ENCODE peak calls at places on chromosomes 16 and 17, in four cellular contexts. One of them, this sample, is unnamed.
A peak's percentile ranks its signal among the peaks of the same experiment; 100 is the strongest.

GRCh38 chr16:19437280-19437679 is 19.6 kb downstream of the TMC5 start:
- DNase-seq in A673: no peak
- DNase-seq in tibial artery: no peak
- DNase-seq in nephron progenitor cell: no peak
- DNase-seq in this sample: no peak

GRCh38 chr17:33868899-33869298 is 386.2 kb upstream of the CCL2 start:
- DNase-seq in A673: no peak
- DNase-seq in tibial artery: no peak
- DNase-seq in nephron progenitor cell: no peak
- DNase-seq in this sample: no peak

GRCh38 chr17:60766778-60767190 is 89.1 kb downstream of the BCAS3 start:
- DNase-seq in A673: no peak
- DNase-seq in tibial artery: no peak
- DNase-seq in nephron progenitor cell: no peak
- DNase-seq in this sample: no peak

GRCh38 chr17:81396278-81396721 is 1.0 kb downstream of the BAHCC1 start:
- DNase-seq in A673: peak; percentile 67
- DNase-seq in tibial artery: no peak
- DNase-seq in nephron progenitor cell: peak; percentile 49
- DNase-seq in this sample: no peak

GRCh38 chr16:85535352-85536072 is 77.6 kb upstream of the GSE1 start:
- DNase-seq in A673: no peak
- DNase-seq in tibial artery: no peak
- DNase-seq in nephron progenitor cell: no peak
- DNase-seq in this sample: no peak

GRCh38 chr17:2212328-2212981 is 91.1 kb downstream of the SMG6 start:
- DNase-seq in A673: no peak
- DNase-seq in tibial artery: peak; percentile 84
- DNase-seq in nephron progenitor cell: no peak
- DNase-seq in this sample: no peak

GRCh38 chr17:42288985-42289862 is 926 bp downstream of the STAT5A start:
- DNase-seq in A673: no peak
- DNase-seq in tibial artery: no peak
- DNase-seq in nephron progenitor cell: no peak
- DNase-seq in this sample: no peak

GRCh38 chr17:33945641-33946546 is 309.2 kb upstream of the CCL2 start:
- DNase-seq in A673: no peak
- DNase-seq in tibial artery: no peak
- DNase-seq in nephron progenitor cell: no peak
- DNase-seq in this sample: no peak

GRCh38 chr17:56675876-56676660 is 82.6 kb downstream of the NOG start:
- DNase-seq in A673: no peak
- DNase-seq in tibial artery: no peak
- DNase-seq in nephron progenitor cell: no peak
- DNase-seq in this sample: no peak

GRCh38 chr17:42438600-42439567 is 15.8 kb upstream of the CAVIN1 start:
- DNase-seq in A673: no peak
- DNase-seq in tibial artery: no peak
- DNase-seq in nephron progenitor cell: peak; percentile 22
- DNase-seq in this sample: no peak

GRCh38 chr17:78993981-78994671 is 14.4 kb upstream of the LGALS3BP start:
- DNase-seq in A673: no peak
- DNase-seq in tibial artery: peak; percentile 17
- DNase-seq in nephron progenitor cell: no peak
- DNase-seq in this sample: no peak

GRCh38 chr17:41645371-41646063 is 21.1 kb upstream of the KRT17 start:
- DNase-seq in A673: no peak
- DNase-seq in tibial artery: no peak
- DNase-seq in nephron progenitor cell: no peak
- DNase-seq in this sample: no peak

GRCh38 chr17:78184868-78185267 is 2.0 kb downstream of the TK1 start:
- DNase-seq in A673: no peak
- DNase-seq in tibial artery: no peak
- DNase-seq in nephron progenitor cell: peak; percentile 30
- DNase-seq in this sample: no peak

GRCh38 chr17:3447625-3448024 is 14.0 kb upstream of the OR1E2 start:
- DNase-seq in A673: peak; percentile 10
- DNase-seq in tibial artery: no peak
- DNase-seq in nephron progenitor cell: no peak
- DNase-seq in this sample: no peak

GRCh38 chr16:50712568-50712914 is 19.1 kb downstream of the NOD2 start:
- DNase-seq in A673: peak; percentile 33
- DNase-seq in tibial artery: no peak
- DNase-seq in nephron progenitor cell: no peak
- DNase-seq in this sample: no peak

GRCh38 chr17:40497704-40498103 is 3.7 kb downstream of the TNS4 start:
- DNase-seq in A673: no peak
- DNase-seq in tibial artery: no peak
- DNase-seq in nephron progenitor cell: no peak
- DNase-seq in this sample: peak; percentile 6

GRCh38 chr16:74092336-74092735 is 204.3 kb upstream of the PSMD7 start:
- DNase-seq in A673: peak; percentile 64
- DNase-seq in tibial artery: no peak
- DNase-seq in nephron progenitor cell: no peak
- DNase-seq in this sample: no peak

GRCh38 chr16:16003719-16004313 is 54.4 kb downstream of the ABCC1 start:
- DNase-seq in A673: no peak
- DNase-seq in tibial artery: no peak
- DNase-seq in nephron progenitor cell: no peak
- DNase-seq in this sample: no peak

GRCh38 chr16:28477311-28477920 is 5.3 kb upstream of the NPIPB7 start:
- DNase-seq in A673: no peak
- DNase-seq in tibial artery: no peak
- DNase-seq in nephron progenitor cell: no peak
- DNase-seq in this sample: no peak

GRCh38 chr16:15404792-15405191 is 9.2 kb downstream of the MPV17L start:
- DNase-seq in A673: no peak
- DNase-seq in tibial artery: peak; percentile 65
- DNase-seq in nephron progenitor cell: no peak
- DNase-seq in this sample: peak; percentile 71

GRCh38 chr17:74566132-74566753 is 1.1 kb downstream of the CD300H start:
- DNase-seq in A673: peak; percentile 58
- DNase-seq in tibial artery: peak; percentile 35
- DNase-seq in nephron progenitor cell: peak; percentile 59
- DNase-seq in this sample: no peak

GRCh38 chr16:14321542-14321941 is 250.4 kb downstream of the MRTFB start:
- DNase-seq in A673: no peak
- DNase-seq in tibial artery: no peak
- DNase-seq in nephron progenitor cell: no peak
- DNase-seq in this sample: no peak

GRCh38 chr17:1943432-1943802 is 81.7 kb downstream of the RTN4RL1 start:
- DNase-seq in A673: no peak
- DNase-seq in tibial artery: no peak
- DNase-seq in nephron progenitor cell: no peak
- DNase-seq in this sample: no peak

GRCh38 chr17:56815711-56816110 is 18.0 kb downstream of the C17orf67 start:
- DNase-seq in A673: no peak
- DNase-seq in tibial artery: no peak
- DNase-seq in nephron progenitor cell: no peak
- DNase-seq in this sample: no peak

GRCh38 chr17:82737981-82738877 is 2.8 kb downstream of the FN3K start:
- DNase-seq in A673: no peak
- DNase-seq in tibial artery: no peak
- DNase-seq in nephron progenitor cell: no peak
- DNase-seq in this sample: no peak

GRCh38 chr16:52450906-52451305 is 96.0 kb downstream of the TOX3 start:
- DNase-seq in A673: peak; percentile 88
- DNase-seq in tibial artery: no peak
- DNase-seq in nephron progenitor cell: no peak
- DNase-seq in this sample: no peak

GRCh38 chr17:81000631-81001357 is 9.2 kb downstream of the CHMP6 start:
- DNase-seq in A673: no peak
- DNase-seq in tibial artery: no peak
- DNase-seq in nephron progenitor cell: no peak
- DNase-seq in this sample: peak; percentile 37

GRCh38 chr16:86089986-86090385 is 191.0 kb downstream of the IRF8 start:
- DNase-seq in A673: no peak
- DNase-seq in tibial artery: no peak
- DNase-seq in nephron progenitor cell: no peak
- DNase-seq in this sample: no peak

GRCh38 chr17:48615212-48615962 is at the start of gene HOXB8:
- DNase-seq in A673: peak; percentile 86
- DNase-seq in tibial artery: no peak
- DNase-seq in nephron progenitor cell: peak; percentile 53
- DNase-seq in this sample: no peak

GRCh38 chr17:41917957-41918391 is 777 bp downstream of the ACLY start:
- DNase-seq in A673: peak; percentile 30
- DNase-seq in tibial artery: peak; percentile 32
- DNase-seq in nephron progenitor cell: peak; percentile 38
- DNase-seq in this sample: no peak

GRCh38 chr17:80941171-80941570 is 50.5 kb upstream of the CHMP6 start:
- DNase-seq in A673: no peak
- DNase-seq in tibial artery: peak; percentile 9
- DNase-seq in nephron progenitor cell: no peak
- DNase-seq in this sample: peak; percentile 22

DNA sequence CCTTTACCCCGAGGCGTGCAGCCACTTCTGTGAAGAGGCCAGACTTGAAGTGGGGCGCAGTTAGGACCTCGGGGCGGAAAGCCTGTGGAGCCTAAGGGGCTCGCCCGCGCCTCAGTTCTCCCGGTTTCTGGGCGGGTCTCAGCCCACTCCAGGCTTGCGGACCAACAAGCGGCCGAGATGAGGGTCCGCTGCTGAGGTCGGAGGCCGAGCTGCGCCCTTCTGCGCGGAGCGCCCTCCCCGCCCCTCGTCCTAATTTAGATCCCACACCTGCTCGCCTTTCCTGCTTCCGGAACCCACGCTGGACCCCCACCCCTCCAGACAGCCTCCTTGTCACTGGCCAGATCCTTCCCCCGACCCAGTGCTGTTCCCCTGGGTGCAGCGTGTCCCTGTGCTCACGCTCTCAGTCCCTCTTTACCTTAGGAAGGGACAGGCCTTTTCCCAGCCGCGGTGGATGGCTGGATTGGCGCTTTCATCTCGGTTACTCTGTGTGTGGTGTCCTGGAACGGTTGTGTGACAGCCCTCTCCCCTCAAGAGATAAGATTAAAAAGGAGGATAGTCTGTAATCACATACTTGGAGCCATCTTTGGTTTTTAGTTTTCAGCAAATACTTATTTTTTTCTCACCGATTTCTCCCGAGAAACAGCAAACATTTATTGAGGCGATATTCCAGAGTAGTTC is 933 bp upstream of the ATXN7L3 start:
- DNase-seq in A673: no peak
- DNase-seq in tibial artery: no peak
- DNase-seq in nephron progenitor cell: no peak
- DNase-seq in this sample: no peak
- TF ChIP-seq CTCF in A673: no peak
- TF ChIP-seq CTCF in tibial artery: no peak
- TF ChIP-seq CTCF in nephron progenitor cell: no peak
- TF ChIP-seq CTCF in this sample: no peak

GRCh38 chr17:8176197-8176940 is at the start of gene TMEM107:
- DNase-seq in A673: peak; percentile 94
- DNase-seq in tibial artery: peak; percentile 87
- DNase-seq in nephron progenitor cell: peak; percentile 91
- DNase-seq in this sample: peak; percentile 81
- TF ChIP-seq CTCF in A673: peak; percentile 15
- TF ChIP-seq CTCF in tibial artery: no peak
- TF ChIP-seq CTCF in nephron progenitor cell: no peak
- TF ChIP-seq CTCF in this sample: no peak

DNA sequence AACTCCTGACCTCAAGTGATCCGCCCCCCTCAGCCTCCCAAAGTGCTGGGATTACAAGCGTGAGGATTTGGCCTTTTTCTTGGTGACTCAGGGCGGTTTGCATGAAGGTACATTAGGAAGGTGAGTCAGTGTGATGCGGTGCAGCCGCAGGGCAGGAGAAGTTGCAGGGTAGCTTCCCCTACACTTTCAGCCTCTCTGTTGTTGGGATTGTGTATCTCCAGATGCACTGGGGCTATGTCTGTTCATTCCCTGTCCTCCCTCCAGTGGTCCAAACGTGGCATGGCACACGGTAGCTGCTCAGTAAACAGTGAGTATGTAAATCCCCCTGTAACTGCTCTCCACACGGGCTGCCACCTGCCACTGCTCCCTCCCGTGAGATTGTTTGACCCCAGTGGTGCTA is 109.1 kb upstream of the CDC42EP4 start:
- DNase-seq in A673: peak; percentile 47
- DNase-seq in tibial artery: no peak
- DNase-seq in nephron progenitor cell: no peak
- DNase-seq in this sample: no peak
- TF ChIP-seq CTCF in A673: peak; percentile 33
- TF ChIP-seq CTCF in tibial artery: no peak
- TF ChIP-seq CTCF in nephron progenitor cell: no peak
- TF ChIP-seq CTCF in this sample: no peak

DNA sequence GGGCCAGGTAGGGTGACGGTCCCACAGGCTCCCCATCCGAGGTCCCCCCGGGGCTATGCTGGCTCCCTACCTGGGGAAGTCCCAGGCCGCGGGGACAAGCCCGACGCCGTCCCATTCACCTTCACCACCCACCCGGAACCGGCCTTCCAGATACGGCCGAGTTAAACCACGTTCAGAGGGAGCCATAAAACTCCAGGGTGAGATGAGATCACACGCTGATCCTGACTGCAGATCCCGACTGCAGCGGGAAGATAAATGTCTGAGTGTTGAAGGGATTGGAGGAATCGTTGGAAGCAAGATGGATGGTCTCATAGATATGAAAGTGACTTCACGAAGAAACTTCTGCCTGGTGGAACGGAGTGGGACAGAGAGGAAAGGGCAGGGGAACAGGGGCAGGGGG is 13.6 kb upstream of the C1QTNF8 start:
- DNase-seq in A673: no peak
- DNase-seq in tibial artery: no peak
- DNase-seq in nephron progenitor cell: no peak
- DNase-seq in this sample: no peak
- TF ChIP-seq CTCF in A673: no peak
- TF ChIP-seq CTCF in tibial artery: no peak
- TF ChIP-seq CTCF in nephron progenitor cell: no peak
- TF ChIP-seq CTCF in this sample: no peak

GRCh38 chr16:26765087-26765486 is 301.6 kb upstream of the C16orf82 start:
- DNase-seq in A673: peak; percentile 39
- DNase-seq in tibial artery: no peak
- DNase-seq in nephron progenitor cell: peak; percentile 15
- DNase-seq in this sample: no peak
- TF ChIP-seq CTCF in A673: peak; percentile 40
- TF ChIP-seq CTCF in tibial artery: peak; percentile 10
- TF ChIP-seq CTCF in nephron progenitor cell: peak; percentile 5
- TF ChIP-seq CTCF in this sample: no peak

DNA sequence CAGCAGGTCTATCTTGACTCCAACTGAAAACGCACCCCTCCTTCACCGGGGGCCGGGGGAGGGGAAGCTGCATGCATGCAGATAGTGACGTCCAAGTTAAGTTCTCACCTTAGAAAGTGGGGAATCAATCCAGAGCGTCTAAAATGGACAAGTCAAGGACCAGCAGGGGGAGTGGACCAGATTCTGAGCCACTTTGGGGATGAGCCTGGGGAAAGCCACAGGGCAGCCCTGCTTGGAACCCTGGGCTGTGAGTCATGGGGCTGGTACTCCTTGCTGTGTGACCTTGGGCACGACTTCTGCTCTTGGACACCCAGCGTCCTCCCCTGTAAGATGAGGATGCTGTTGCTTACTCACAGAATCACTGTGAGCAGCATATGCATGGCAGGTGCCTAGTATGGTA is 9.1 kb downstream of the TNFRSF13B start:
- DNase-seq in A673: no peak
- DNase-seq in tibial artery: no peak
- DNase-seq in nephron progenitor cell: no peak
- DNase-seq in this sample: no peak
- TF ChIP-seq CTCF in A673: no peak
- TF ChIP-seq CTCF in tibial artery: no peak
- TF ChIP-seq CTCF in nephron progenitor cell: no peak
- TF ChIP-seq CTCF in this sample: no peak

This sample was measured in CD14-positive monocyte.